ENCODE peak calls at places on chromosomes 1 and 21, in five cellular contexts. Y, E, Z, T and V are unnamed samples.
A peak's percentile ranks its signal among the peaks of the same experiment; 100 is the strongest.

GRCh38 chr1:18511469-18511997 is 30.8 kb downstream of the KLHDC7A start:
- DNase-seq in Y (peak; percentile 18), E (peak; percentile 33), Z (no peak), T (no peak), V (peak; percentile 31)

GRCh38 chr1:186617860-186618780 is 62.1 kb downstream of the PTGS2 start:
- DNase-seq in Y (no peak), E (no peak), Z (peak; percentile 25), T (peak; percentile 46), V (no peak)

GRCh38 chr1:25460020-25460419 is 29.3 kb downstream of the MACO1 start:
- DNase-seq in Y (no peak), E (no peak), Z (no peak), T (no peak), V (no peak)

GRCh38 chr1:93630168-93630567 is 51.5 kb downstream of the BCAR3 start:
- DNase-seq in Y (no peak), E (no peak), Z (no peak), T (no peak), V (no peak)

GRCh38 chr1:153919879-153920852 is 2.6 kb downstream of the GATAD2B start:
- DNase-seq in Y (peak; percentile 26), E (no peak), Z (peak; percentile 19), T (no peak), V (no peak)

GRCh38 chr1:169109561-169110134 is 3.2 kb downstream of the ATP1B1 start:
- DNase-seq in Y (peak; percentile 88), E (no peak), Z (no peak), T (no peak), V (no peak)

GRCh38 chr1:112317556-112317955 is 78.5 kb upstream of the CTTNBP2NL start:
- DNase-seq in Y (no peak), E (no peak), Z (no peak), T (no peak), V (no peak)

GRCh38 chr1:22780696-22781095 is 70.1 kb downstream of the EPHB2 start:
- DNase-seq in Y (peak; percentile 10), E (peak; percentile 84), Z (no peak), T (no peak), V (peak; percentile 96)

GRCh38 chr21:35737899-35738341 is 322.4 kb downstream of the SETD4 start:
- DNase-seq in Y (no peak), E (no peak), Z (no peak), T (no peak), V (no peak)

GRCh38 chr1:7405844-7406500 is 365.1 kb upstream of the VAMP3 start:
- DNase-seq in Y (no peak), E (no peak), Z (no peak), T (no peak), V (no peak)